ENCODE peak calls at places on chromosomes 1 and 21, in ten cellular contexts. Z is CD4-positive, CD25-positive, alpha-beta regulatory T cell; T is GM23338; F is epithelial cell of prostate; R is IMR-90; S is right cardiac atrium; I is tibial nerve; C is tibial artery; H is fibroblast of lung; K is K562. B is an unnamed sample.

GRCh38 chr1:116373451-116374339 is 651 bp downstream of the ATP1A1 start:
- DNase-seq in C (peak; percentile 85), S (peak; percentile 89), F (no peak), K (peak; percentile 77), T (peak; percentile 72), I (peak; percentile 50), R (peak; percentile 24), H (peak; percentile 38), Z (peak; percentile 57), B (peak; percentile 27)

GRCh38 chr1:180213401-180214177 is 16.5 kb upstream of the LHX4 start:
- DNase-seq in T (peak; percentile 73), S (no peak), C (peak; percentile 62), I (no peak), K (peak; percentile 90), R (no peak), F (no peak), Z (peak; percentile 32), H (peak; percentile 45), B (peak; percentile 43)

GRCh38 chr1:27009601-27010197 is 3.0 kb downstream of the TENT5B start:
- DNase-seq in T (peak; percentile 18), R (no peak), C (no peak), H (no peak), K (peak; percentile 44), Z (no peak), S (peak; percentile 81), F (peak; percentile 95), I (no peak), B (no peak)

GRCh38 chr21:41695513-41695912 is 71.3 kb downstream of the RIPK4 start:
- DNase-seq in T (no peak), R (no peak), F (no peak), Z (no peak), H (no peak), I (no peak), S (no peak), K (no peak), C (no peak), B (no peak)

GRCh38 chr1:157585984-157586383 is 11.9 kb downstream of the FCRL4 start:
- DNase-seq in H (no peak), Z (no peak), I (no peak), S (no peak), R (no peak), C (no peak), F (no peak), T (peak; percentile 13), K (no peak), B (no peak)

GRCh38 chr1:154420172-154420571 is 15.0 kb downstream of the IL6R start:
- DNase-seq in H (peak; percentile 90), K (no peak), F (no peak), C (peak; percentile 98), I (peak; percentile 88), R (peak; percentile 91), Z (no peak), S (peak; percentile 91), T (no peak), B (no peak)

GRCh38 chr1:229097356-229097755 is 173.6 kb upstream of the RAB4A start:
- DNase-seq in K (no peak), C (no peak), S (no peak), Z (no peak), I (no peak), H (no peak), F (no peak), R (no peak), T (no peak), B (no peak)

GRCh38 chr1:85284202-85284601 is 7.8 kb upstream of the BCL10 start:
- DNase-seq in K (no peak), S (no peak), T (no peak), Z (no peak), I (no peak), R (no peak), F (no peak), C (no peak), H (no peak), B (no peak)

GRCh38 chr1:231844986-231845502 is 218.5 kb downstream of the DISC1 start:
- DNase-seq in I (no peak), H (peak; percentile 39), C (no peak), Z (peak; percentile 6), K (no peak), R (peak; percentile 61), T (no peak), S (peak; percentile 50), F (no peak), B (no peak)

DNA sequence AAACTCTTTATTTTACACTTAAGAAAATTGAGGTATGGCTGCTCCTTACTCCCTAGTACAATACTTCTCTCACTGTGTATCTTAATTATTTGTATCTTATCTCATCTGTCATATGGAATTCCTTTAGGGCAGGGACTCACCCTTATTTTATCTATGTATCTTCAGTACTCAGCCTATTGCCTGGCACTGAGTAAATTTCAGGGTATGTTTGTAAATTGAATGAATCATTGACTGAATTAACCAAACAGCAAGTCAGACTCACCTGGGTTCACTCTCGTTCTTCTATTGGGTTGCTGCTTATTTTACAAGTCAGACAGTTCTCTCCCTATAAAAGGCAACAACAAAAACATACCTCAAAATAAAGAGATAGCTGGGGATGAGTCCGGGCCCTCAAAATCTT is 63.8 kb downstream of the LAMC1 start:
- DNase-seq in H (no peak), Z (no peak), K (no peak), I (no peak), S (no peak), R (no peak), C (no peak), F (peak; percentile 48), T (no peak), B (no peak)
- H3K27ac ChIP-seq in H (no peak overlapping the region), Z (no peak overlapping the region), K (no peak overlapping the region), I (no peak overlapping the region), S (no peak overlapping the region), R (no peak overlapping the region), C (no peak overlapping the region), F (no peak overlapping the region), T (peak overlapping the region; percentile 33), B (no peak overlapping the region)

DNA sequence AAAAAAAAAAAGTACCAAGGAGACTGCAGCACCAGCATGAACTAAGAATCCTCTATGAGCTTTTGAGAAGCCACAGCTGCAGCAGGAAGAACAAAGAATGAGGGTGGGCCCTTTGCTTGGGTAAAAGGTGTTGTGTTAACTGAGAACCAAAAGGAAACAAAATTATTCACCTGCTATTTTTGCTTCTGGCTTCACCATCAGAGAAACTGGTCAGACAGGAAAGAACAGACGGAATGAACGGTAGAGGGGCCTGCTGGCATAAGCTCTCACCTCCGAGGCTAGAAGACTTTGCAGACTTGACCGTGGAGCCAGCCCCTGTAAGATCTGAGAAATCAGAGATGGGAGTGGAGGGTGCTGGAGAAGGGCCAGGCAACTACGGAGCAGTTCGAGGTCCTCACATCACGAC is 27.6 kb downstream of the IL10RB start:
- DNase-seq in I (no peak), K (no peak), T (no peak), R (no peak), Z (peak; percentile 41), F (no peak), S (no peak), C (no peak), H (no peak), B (no peak)
- H3K27ac ChIP-seq in I (no peak overlapping the region), K (no peak overlapping the region), T (no peak overlapping the region), R (no peak overlapping the region), Z (no peak overlapping the region), F (peak overlapping the region; percentile 4), S (no peak overlapping the region), C (no peak overlapping the region), H (no peak overlapping the region), B (no peak overlapping the region)

GRCh38 chr1:41752514-41753170 is 166.1 kb downstream of the HIVEP3 start:
- DNase-seq in T (no peak), F (no peak), S (no peak), C (no peak), R (no peak), H (no peak), I (no peak), Z (no peak), K (no peak), B (no peak)
- H3K27ac ChIP-seq in T (no peak overlapping the region), F (no peak overlapping the region), S (no peak overlapping the region), C (no peak overlapping the region), R (no peak overlapping the region), H (no peak overlapping the region), I (no peak overlapping the region), Z (no peak overlapping the region), K (no peak overlapping the region), B (no peak overlapping the region)

GRCh38 chr1:246193537-246193936 is 313.5 kb downstream of the SMYD3 start:
- DNase-seq in H (no peak), R (no peak), T (peak; percentile 14), Z (no peak), I (no peak), S (no peak), F (no peak), K (peak; percentile 53), C (no peak), B (no peak)
- H3K27ac ChIP-seq in H (no peak overlapping the region), R (no peak overlapping the region), T (no peak overlapping the region), Z (no peak overlapping the region), I (no peak overlapping the region), S (no peak overlapping the region), F (no peak overlapping the region), K (peak overlapping the region; percentile 21), C (no peak overlapping the region), B (no peak overlapping the region)

DNA sequence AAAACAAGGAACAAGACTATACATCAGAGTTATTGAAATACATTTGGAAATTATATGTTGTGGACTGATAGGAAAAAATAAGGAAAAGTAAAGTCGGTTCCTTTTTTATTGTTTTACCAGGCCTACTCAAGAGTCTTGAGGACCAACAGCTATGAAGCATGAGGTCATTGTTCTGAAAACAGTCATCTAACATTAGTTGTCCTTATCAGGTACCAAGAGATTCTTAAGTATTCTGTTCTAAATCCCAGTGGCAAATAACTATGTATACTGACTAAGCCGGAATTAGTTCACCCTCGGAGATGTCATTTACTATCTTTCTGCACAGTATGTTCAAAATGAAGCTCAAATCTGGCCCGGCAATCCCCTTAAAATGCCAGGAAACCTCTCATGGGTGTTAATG is 585 bp downstream of the ADGRL4 start:
- DNase-seq in K (no peak), R (peak; percentile 31), H (peak; percentile 27), T (peak; percentile 2), Z (no peak), S (no peak), I (no peak), C (no peak), F (no peak), B (no peak)
- H3K27ac ChIP-seq in K (no peak overlapping the region), R (no peak overlapping the region), H (peak overlapping the region; percentile 38), T (no peak overlapping the region), Z (no peak overlapping the region), S (peak overlapping the region; percentile 87), I (no peak overlapping the region), C (no peak overlapping the region), F (no peak overlapping the region), B (no peak overlapping the region)

GRCh38 chr1:183089025-183089639 is 65.9 kb downstream of the LAMC1 start:
- DNase-seq in S (no peak), K (no peak), C (no peak), F (no peak), H (no peak), I (no peak), Z (no peak), T (no peak), R (no peak), B (no peak)
- H3K27ac ChIP-seq in S (no peak overlapping the region), K (no peak overlapping the region), C (no peak overlapping the region), F (no peak overlapping the region), H (no peak overlapping the region), I (no peak overlapping the region), Z (no peak overlapping the region), T (no peak overlapping the region), R (no peak overlapping the region), B (no peak overlapping the region)

B was measured in caudate nucleus.